ENCODE peak calls at places on chromosomes 4 and X, in ten cellular contexts. N, Q, L, T, E, C, G, Y, R and S are unnamed samples. For H3K4me1, the result is how much of the 10 kb centered on the place peaks cover.

GRCh38 chr4:182062936-182063335 is 180.3 kb upstream of the TENM3 start:
- DNase-seq in N (no peak), Q (peak), L (no peak), T (peak), E (no peak), C (peak), G (peak), Y (peak), R (no peak), S (peak)

GRCh38 chrX:5724123-5724522 is 504.5 kb downstream of the NLGN4X start:
- DNase-seq in N (no peak), Q (no peak), L (no peak), T (no peak), E (no peak), C (no peak), G (no peak), Y (no peak), R (no peak), S (no peak)

GRCh38 chr4:77618383-77619241 is 13.0 kb downstream of the CXCL13 start:
- DNase-seq in N (peak), Q (peak), L (peak), T (peak), E (no peak), C (peak), G (peak), Y (peak), R (no peak), S (peak)

GRCh38 chr4:173519130-173520101 is 10.6 kb downstream of the HAND2 start:
- DNase-seq in N (no peak), Q (no peak), L (no peak), T (no peak), E (no peak), C (no peak), G (no peak), Y (no peak), R (no peak), S (no peak)

GRCh38 chr4:160877087-160877790 is 1286.6 kb downstream of the FSTL5 start:
- DNase-seq in N (no peak), Q (no peak), L (no peak), T (no peak), E (no peak), C (no peak), G (no peak), Y (no peak), R (no peak), S (peak)

GRCh38 chr4:182642831-182643230 is 274.4 kb downstream of the DCTD start:
- DNase-seq in N (no peak), Q (peak), L (no peak), T (peak), E (no peak), C (no peak), G (peak), Y (peak), R (no peak), S (peak)

GRCh38 chrX:151004085-151004484 is 20.9 kb downstream of the HMGB3 start:
- DNase-seq in N (no peak), Q (peak), L (no peak), T (peak), E (no peak), C (no peak), G (no peak), Y (no peak), R (no peak), S (no peak)

GRCh38 chr4:10917475-10918103 is 233.0 kb upstream of the CLNK start:
- DNase-seq in N (no peak), Q (no peak), L (peak), T (no peak), E (no peak), C (no peak), G (peak), Y (no peak), R (no peak), S (peak)

GRCh38 chrX:100980608-100981497 is 11.3 kb downstream of the ARL13A start:
- DNase-seq in N (peak), Q (peak), L (no peak), T (peak), E (no peak), C (no peak), G (peak), Y (no peak), R (peak), S (peak)

GRCh38 chrX:155052738-155053498 is 18.0 kb downstream of the CMC4 start:
- DNase-seq in N (no peak), Q (no peak), L (no peak), T (no peak), E (no peak), C (no peak), G (no peak), Y (no peak), R (peak), S (no peak)

GRCh38 chrX:121389976-121390709 is 342.7 kb downstream of the GLUD2 start:
- DNase-seq in N (peak), Q (peak), L (peak), T (no peak), E (no peak), C (no peak), G (no peak), Y (no peak), R (no peak), S (peak)

DNA sequence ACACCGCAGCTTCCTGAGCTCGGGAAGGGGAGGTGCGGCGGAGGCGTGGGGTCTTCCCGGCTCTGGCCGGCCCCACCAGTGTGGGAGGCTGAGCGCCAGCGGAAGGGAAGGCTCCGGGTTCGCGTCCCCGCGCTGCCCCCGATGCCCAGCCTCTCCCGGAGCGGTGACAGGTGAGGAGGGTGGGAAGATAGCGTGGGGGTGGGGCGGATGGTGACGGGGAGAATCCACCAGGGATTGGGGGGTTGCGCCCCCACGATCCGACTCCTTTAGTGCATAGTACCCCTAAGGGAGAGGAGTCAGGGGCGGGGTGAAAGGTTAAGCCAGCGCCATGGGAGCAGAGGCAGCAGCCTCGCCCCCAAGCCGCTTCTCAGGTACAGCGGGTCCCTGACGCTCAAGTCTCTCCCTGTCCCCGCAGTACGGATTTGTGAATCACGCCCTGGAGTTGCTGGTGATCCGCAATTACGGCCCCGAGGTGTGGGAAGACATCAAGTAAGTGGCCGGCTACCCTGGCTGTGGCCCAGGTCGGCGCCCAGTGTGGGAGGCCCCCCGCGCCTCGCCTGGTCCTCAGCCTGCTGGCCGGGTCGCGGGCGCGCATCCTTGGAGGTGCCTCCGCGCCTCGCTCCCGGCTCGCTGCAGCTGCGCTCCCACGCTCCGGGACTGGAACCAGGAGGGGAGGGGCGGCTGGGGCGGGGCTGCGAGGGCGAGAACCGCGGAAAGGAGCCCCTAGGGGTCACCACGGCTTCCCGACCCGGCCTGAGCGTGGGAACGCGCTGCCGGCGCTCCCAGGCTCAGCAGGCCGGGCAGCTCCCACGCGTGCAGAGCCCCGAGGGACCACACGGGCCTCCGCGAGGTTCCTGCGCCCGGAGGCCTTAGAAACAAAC is 791 bp downstream of the GUCY1B1 start:
- DNase-seq in N (no peak), Q (peak), L (peak), T (peak), E (no peak), C (no peak), G (peak), Y (peak), R (peak), S (no peak)
- H3K9ac ChIP-seq in N (no peak), Q (peak), L (peak), T (peak), E (no peak), C (no peak), G (peak), Y (peak), R (peak), S (peak)

DNA sequence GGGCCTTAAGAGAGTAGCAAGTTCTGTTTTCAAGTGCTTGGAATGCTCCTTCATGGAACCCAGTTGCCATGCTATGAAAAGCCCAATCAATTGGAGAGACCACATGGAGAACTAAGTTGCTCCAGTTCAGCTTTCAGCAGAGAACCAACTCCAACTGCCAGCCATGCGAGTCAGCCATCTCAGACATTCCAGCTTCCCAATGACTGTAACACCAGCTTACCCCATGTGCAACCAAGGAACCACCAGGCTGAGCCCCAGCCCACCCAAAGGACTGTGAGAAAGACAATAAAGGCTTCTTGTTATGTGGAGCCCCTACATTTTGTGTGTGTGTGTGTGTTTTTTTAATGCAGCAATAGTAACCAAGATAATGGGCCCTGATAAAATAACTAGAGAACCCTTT is 34.9 kb upstream of the CCKAR start:
- DNase-seq in N (no peak), Q (peak), L (no peak), T (peak), E (no peak), C (no peak), G (peak), Y (no peak), R (no peak), S (peak)
- H3K4me1 ChIP-seq in N (under half), Q (under half), L (under half), T (under half), E (under half), C (under half), G (under half), Y (under half), R (under half), S (under half)

GRCh38 chr4:40196724-40197281 is at the start of gene RHOH:
- DNase-seq in N (no peak), Q (no peak), L (peak), T (no peak), E (no peak), C (no peak), G (no peak), Y (peak), R (no peak), S (no peak)
- H3K9ac ChIP-seq in N (no peak), Q (no peak), L (peak), T (no peak), E (peak), C (no peak), G (no peak), Y (peak), R (no peak), S (no peak)

GRCh38 chr4:54073481-54073880 is 9.1 kb upstream of the CHIC2 start:
- DNase-seq in N (no peak), Q (peak), L (no peak), T (peak), E (no peak), C (no peak), G (peak), Y (no peak), R (no peak), S (peak)
- H3K4me1 ChIP-seq in N (under half), Q (under half), L (under half), T (under half), E (under half), C (under half), G (under half), Y (under half), R (under half), S (under half)

DNA sequence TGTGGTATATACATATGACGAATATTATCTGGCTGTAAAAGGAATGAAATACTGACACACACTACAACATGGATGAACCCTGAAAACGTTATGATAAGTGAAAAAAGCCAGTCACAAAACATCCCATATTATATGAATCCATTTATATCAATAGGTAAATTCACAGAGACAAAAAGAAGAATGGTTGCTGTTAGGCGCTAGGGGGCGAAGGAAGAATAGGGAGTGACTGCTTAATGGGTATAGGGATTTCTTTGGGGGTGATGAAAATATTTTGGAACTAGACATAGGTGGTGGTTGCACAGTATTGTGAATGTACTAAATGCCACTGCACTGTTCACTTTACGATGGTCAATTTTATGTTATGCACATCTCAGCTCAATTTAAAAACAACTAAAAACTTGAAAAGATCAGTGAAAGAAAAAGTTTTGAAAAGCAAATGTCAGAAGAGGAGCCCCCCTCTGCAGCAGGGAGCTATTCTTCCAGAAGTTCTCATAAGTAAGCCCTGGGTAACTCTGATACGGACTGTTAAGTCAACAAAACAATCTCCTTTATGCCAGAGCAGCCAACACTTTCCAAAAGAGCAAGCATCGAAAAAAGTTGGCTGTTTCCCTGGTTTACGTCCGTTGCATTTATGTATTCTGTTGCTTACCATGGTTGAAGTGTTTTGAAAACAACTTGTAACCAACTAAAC is 96.3 kb upstream of the EGFL6 start:
- DNase-seq in N (no peak), Q (no peak), L (no peak), T (no peak), E (peak), C (no peak), G (no peak), Y (no peak), R (no peak), S (no peak)
- H3K9ac ChIP-seq in N (no peak), Q (peak), L (no peak), T (peak), E (peak), C (no peak), G (no peak), Y (peak), R (no peak), S (peak)

GRCh38 chr4:87058272-87059073 is 123.7 kb downstream of the AFF1 start:
- DNase-seq in N (peak), Q (peak), L (no peak), T (no peak), E (no peak), C (no peak), G (no peak), Y (no peak), R (no peak), S (no peak)
- H3K4me1 ChIP-seq in N (under half), Q (under half), L (under half), T (under half), E (under half), C (under half), G (under half), Y (under half), R (under half), S (under half)

GRCh38 chrX:74922922-74923321 is 2.3 kb downstream of the NEXMIF start:
- DNase-seq in N (no peak), Q (no peak), L (no peak), T (no peak), E (peak), C (no peak), G (no peak), Y (peak), R (no peak), S (no peak)
- H3K9ac ChIP-seq in N (no peak), Q (no peak), L (no peak), T (no peak), E (peak), C (no peak), G (no peak), Y (no peak), R (no peak), S (no peak)

GRCh38 chr4:87489678-87490077 is 39.5 kb downstream of the SPARCL1 start:
- DNase-seq in N (no peak), Q (no peak), L (no peak), T (no peak), E (no peak), C (no peak), G (no peak), Y (no peak), R (no peak), S (peak)
- H3K4me1 ChIP-seq in N (under half), Q (under half), L (under half), T (under half), E (under half), C (under half), G (under half), Y (under half), R (under half), S (under half)